ENCODE peak calls at places on chromosome 1, in nine cellular contexts. One of them, this sample, is unnamed.

GRCh38 chr1:17678011-17678410 is 77.1 kb upstream of the ACTL8 start:
- DNase-seq in Kasumi-1: no peak
- DNase-seq in GM03348: no peak
- DNase-seq in breast epithelium: no peak
- DNase-seq in OCI-LY7: no peak
- DNase-seq in mucosa of descending colon: no peak
- DNase-seq in HFFc6: no peak
- DNase-seq in AG04450: no peak
- DNase-seq in fibroblast of mammary gland: no peak
- DNase-seq in this sample: no peak

GRCh38 chr1:243890576-243890975 is 40.5 kb upstream of the AKT3 start:
- DNase-seq in OCI-LY7: no peak
- DNase-seq in fibroblast of mammary gland: peak; percentile 94
- DNase-seq in mucosa of descending colon: no peak
- DNase-seq in GM03348: peak; percentile 86
- DNase-seq in breast epithelium: no peak
- DNase-seq in Kasumi-1: no peak
- DNase-seq in HFFc6: peak; percentile 69
- DNase-seq in AG04450: peak; percentile 20
- DNase-seq in this sample: no peak

GRCh38 chr1:35264861-35265260 is 3.6 kb upstream of the ZMYM4 start:
- DNase-seq in fibroblast of mammary gland: peak; percentile 35
- DNase-seq in GM03348: peak; percentile 70
- DNase-seq in HFFc6: peak; percentile 72
- DNase-seq in AG04450: no peak
- DNase-seq in OCI-LY7: no peak
- DNase-seq in breast epithelium: peak; percentile 53
- DNase-seq in mucosa of descending colon: peak; percentile 59
- DNase-seq in Kasumi-1: peak; percentile 93
- DNase-seq in this sample: no peak

GRCh38 chr1:32715901-32716311 is 13.3 kb upstream of the SYNC start:
- DNase-seq in OCI-LY7: no peak
- DNase-seq in HFFc6: peak; percentile 17
- DNase-seq in AG04450: no peak
- DNase-seq in fibroblast of mammary gland: no peak
- DNase-seq in Kasumi-1: no peak
- DNase-seq in GM03348: no peak
- DNase-seq in mucosa of descending colon: no peak
- DNase-seq in breast epithelium: no peak
- DNase-seq in this sample: no peak

GRCh38 chr1:219109424-219110018 is 64.2 kb upstream of the LYPLAL1 start:
- DNase-seq in OCI-LY7: no peak
- DNase-seq in fibroblast of mammary gland: no peak
- DNase-seq in GM03348: no peak
- DNase-seq in Kasumi-1: no peak
- DNase-seq in HFFc6: no peak
- DNase-seq in breast epithelium: no peak
- DNase-seq in AG04450: no peak
- DNase-seq in mucosa of descending colon: no peak
- DNase-seq in this sample: no peak

GRCh38 chr1:230708631-230709580 is 5.0 kb downstream of the AGT start:
- DNase-seq in fibroblast of mammary gland: peak; percentile 48
- DNase-seq in AG04450: no peak
- DNase-seq in mucosa of descending colon: peak; percentile 89
- DNase-seq in HFFc6: no peak
- DNase-seq in OCI-LY7: no peak
- DNase-seq in GM03348: no peak
- DNase-seq in breast epithelium: no peak
- DNase-seq in Kasumi-1: no peak
- DNase-seq in this sample: no peak

GRCh38 chr1:12161662-12162458 is 4.9 kb upstream of the TNFRSF1B start:
- DNase-seq in AG04450: peak; percentile 42
- DNase-seq in breast epithelium: no peak
- DNase-seq in mucosa of descending colon: peak; percentile 83
- DNase-seq in GM03348: peak; percentile 91
- DNase-seq in fibroblast of mammary gland: peak; percentile 86
- DNase-seq in Kasumi-1: peak; percentile 93
- DNase-seq in HFFc6: peak; percentile 82
- DNase-seq in OCI-LY7: peak; percentile 65
- DNase-seq in this sample: peak; percentile 95

GRCh38 chr1:30911061-30911954 is 2.8 kb upstream of the SDC3 start:
- DNase-seq in OCI-LY7: peak; percentile 74
- DNase-seq in Kasumi-1: peak; percentile 77
- DNase-seq in GM03348: peak; percentile 91
- DNase-seq in mucosa of descending colon: peak; percentile 97
- DNase-seq in AG04450: peak; percentile 68
- DNase-seq in breast epithelium: peak; percentile 91
- DNase-seq in fibroblast of mammary gland: peak; percentile 80
- DNase-seq in HFFc6: peak; percentile 71
- DNase-seq in this sample: peak; percentile 87

GRCh38 chr1:157151506-157151905 is 13.3 kb upstream of the ETV3 start:
- DNase-seq in AG04450: no peak
- DNase-seq in breast epithelium: no peak
- DNase-seq in Kasumi-1: no peak
- DNase-seq in fibroblast of mammary gland: no peak
- DNase-seq in OCI-LY7: no peak
- DNase-seq in HFFc6: no peak
- DNase-seq in GM03348: no peak
- DNase-seq in mucosa of descending colon: no peak
- DNase-seq in this sample: no peak

GRCh38 chr1:3170566-3171453 is 101.8 kb downstream of the PRDM16 start:
- DNase-seq in GM03348: peak; percentile 62
- DNase-seq in mucosa of descending colon: peak; percentile 62
- DNase-seq in breast epithelium: peak; percentile 76
- DNase-seq in HFFc6: no peak
- DNase-seq in AG04450: peak; percentile 2
- DNase-seq in fibroblast of mammary gland: no peak
- DNase-seq in OCI-LY7: no peak
- DNase-seq in Kasumi-1: no peak
- DNase-seq in this sample: no peak

GRCh38 chr1:105830614-105831146 is 1225.8 kb upstream of the PRMT6 start:
- DNase-seq in HFFc6: no peak
- DNase-seq in AG04450: no peak
- DNase-seq in OCI-LY7: no peak
- DNase-seq in mucosa of descending colon: no peak
- DNase-seq in GM03348: no peak
- DNase-seq in fibroblast of mammary gland: no peak
- DNase-seq in Kasumi-1: peak; percentile 16
- DNase-seq in breast epithelium: no peak
- DNase-seq in this sample: no peak

GRCh38 chr1:58325797-58326196 is 220.7 kb downstream of the OMA1 start:
- DNase-seq in breast epithelium: no peak
- DNase-seq in GM03348: no peak
- DNase-seq in AG04450: no peak
- DNase-seq in OCI-LY7: no peak
- DNase-seq in fibroblast of mammary gland: no peak
- DNase-seq in mucosa of descending colon: no peak
- DNase-seq in HFFc6: no peak
- DNase-seq in Kasumi-1: no peak
- DNase-seq in this sample: no peak

GRCh38 chr1:2258996-2259395 is 30.9 kb downstream of the SKI start:
- DNase-seq in breast epithelium: no peak
- DNase-seq in HFFc6: no peak
- DNase-seq in fibroblast of mammary gland: no peak
- DNase-seq in GM03348: no peak
- DNase-seq in mucosa of descending colon: no peak
- DNase-seq in AG04450: no peak
- DNase-seq in OCI-LY7: peak; percentile 73
- DNase-seq in Kasumi-1: no peak
- DNase-seq in this sample: no peak

GRCh38 chr1:234528073-234528865 is 49.3 kb upstream of the TARBP1 start:
- DNase-seq in HFFc6: no peak
- DNase-seq in GM03348: no peak
- DNase-seq in fibroblast of mammary gland: no peak
- DNase-seq in mucosa of descending colon: no peak
- DNase-seq in AG04450: no peak
- DNase-seq in OCI-LY7: no peak
- DNase-seq in breast epithelium: no peak
- DNase-seq in Kasumi-1: no peak
- DNase-seq in this sample: no peak

GRCh38 chr1:204647114-204647804 is 38.3 kb downstream of the LRRN2 start:
- DNase-seq in GM03348: peak; percentile 66
- DNase-seq in Kasumi-1: peak; percentile 25
- DNase-seq in fibroblast of mammary gland: peak; percentile 73
- DNase-seq in mucosa of descending colon: peak; percentile 74
- DNase-seq in OCI-LY7: peak; percentile 16
- DNase-seq in HFFc6: peak; percentile 65
- DNase-seq in AG04450: peak; percentile 26
- DNase-seq in breast epithelium: no peak
- DNase-seq in this sample: no peak

GRCh38 chr1:53616927-53617326 is 122.0 kb downstream of the GLIS1 start:
- DNase-seq in OCI-LY7: no peak
- DNase-seq in AG04450: no peak
- DNase-seq in mucosa of descending colon: no peak
- DNase-seq in fibroblast of mammary gland: peak; percentile 35
- DNase-seq in breast epithelium: peak; percentile 24
- DNase-seq in HFFc6: no peak
- DNase-seq in GM03348: no peak
- DNase-seq in Kasumi-1: no peak
- DNase-seq in this sample: peak; percentile 39

GRCh38 chr1:201561195-201561564 is 22.3 kb downstream of the NAV1 start:
- DNase-seq in GM03348: no peak
- DNase-seq in HFFc6: no peak
- DNase-seq in AG04450: no peak
- DNase-seq in fibroblast of mammary gland: peak; percentile 49
- DNase-seq in OCI-LY7: no peak
- DNase-seq in mucosa of descending colon: no peak
- DNase-seq in Kasumi-1: no peak
- DNase-seq in breast epithelium: no peak
- DNase-seq in this sample: no peak

GRCh38 chr1:173212952-173213491 is 5.9 kb upstream of the TNFSF4 start:
- DNase-seq in AG04450: no peak
- DNase-seq in mucosa of descending colon: no peak
- DNase-seq in OCI-LY7: no peak
- DNase-seq in fibroblast of mammary gland: no peak
- DNase-seq in GM03348: no peak
- DNase-seq in Kasumi-1: no peak
- DNase-seq in breast epithelium: no peak
- DNase-seq in HFFc6: no peak
- DNase-seq in this sample: no peak

GRCh38 chr1:29176567-29176966 is 5.1 kb downstream of the SRSF4 start:
- DNase-seq in mucosa of descending colon: no peak
- DNase-seq in fibroblast of mammary gland: peak; percentile 69
- DNase-seq in GM03348: peak; percentile 49
- DNase-seq in breast epithelium: no peak
- DNase-seq in AG04450: no peak
- DNase-seq in Kasumi-1: no peak
- DNase-seq in OCI-LY7: no peak
- DNase-seq in HFFc6: peak; percentile 42
- DNase-seq in this sample: no peak

GRCh38 chr1:206725053-206725963 is 40.6 kb downstream of the MAPKAPK2 start:
- DNase-seq in AG04450: no peak
- DNase-seq in Kasumi-1: peak; percentile 84
- DNase-seq in fibroblast of mammary gland: peak; percentile 70
- DNase-seq in breast epithelium: no peak
- DNase-seq in GM03348: peak; percentile 67
- DNase-seq in OCI-LY7: peak; percentile 68
- DNase-seq in HFFc6: peak; percentile 39
- DNase-seq in mucosa of descending colon: peak; percentile 62
- DNase-seq in this sample: no peak

GRCh38 chr1:117656202-117656641 is 50.4 kb downstream of the TENT5C start:
- DNase-seq in fibroblast of mammary gland: no peak
- DNase-seq in Kasumi-1: no peak
- DNase-seq in GM03348: no peak
- DNase-seq in mucosa of descending colon: peak; percentile 63
- DNase-seq in AG04450: no peak
- DNase-seq in HFFc6: no peak
- DNase-seq in OCI-LY7: peak; percentile 80
- DNase-seq in breast epithelium: no peak
- DNase-seq in this sample: peak; percentile 87

GRCh38 chr1:102897537-102897936 is 210.8 kb downstream of the COL11A1 start:
- DNase-seq in Kasumi-1: no peak
- DNase-seq in fibroblast of mammary gland: peak; percentile 78
- DNase-seq in breast epithelium: no peak
- DNase-seq in AG04450: no peak
- DNase-seq in OCI-LY7: no peak
- DNase-seq in mucosa of descending colon: no peak
- DNase-seq in GM03348: peak; percentile 50
- DNase-seq in HFFc6: peak; percentile 83
- DNase-seq in this sample: no peak

GRCh38 chr1:202586018-202586821 is 124.0 kb downstream of the SYT2 start:
- DNase-seq in fibroblast of mammary gland: peak; percentile 66
- DNase-seq in GM03348: no peak
- DNase-seq in mucosa of descending colon: peak; percentile 38
- DNase-seq in AG04450: no peak
- DNase-seq in Kasumi-1: no peak
- DNase-seq in HFFc6: peak; percentile 23
- DNase-seq in breast epithelium: peak; percentile 58
- DNase-seq in OCI-LY7: peak; percentile 21
- DNase-seq in this sample: peak; percentile 79

GRCh38 chr1:7690076-7690475 is 81.0 kb upstream of the VAMP3 start:
- DNase-seq in AG04450: no peak
- DNase-seq in mucosa of descending colon: no peak
- DNase-seq in fibroblast of mammary gland: no peak
- DNase-seq in Kasumi-1: no peak
- DNase-seq in HFFc6: no peak
- DNase-seq in OCI-LY7: no peak
- DNase-seq in GM03348: no peak
- DNase-seq in breast epithelium: no peak
- DNase-seq in this sample: peak; percentile 53

GRCh38 chr1:2543543-2544092 is 12.6 kb upstream of the TNFRSF14 start:
- DNase-seq in AG04450: no peak
- DNase-seq in HFFc6: no peak
- DNase-seq in mucosa of descending colon: no peak
- DNase-seq in breast epithelium: no peak
- DNase-seq in Kasumi-1: no peak
- DNase-seq in OCI-LY7: no peak
- DNase-seq in GM03348: no peak
- DNase-seq in fibroblast of mammary gland: no peak
- DNase-seq in this sample: no peak

GRCh38 chr1:234148350-234148749 is 224.9 kb upstream of the COA6 start:
- DNase-seq in breast epithelium: no peak
- DNase-seq in OCI-LY7: no peak
- DNase-seq in HFFc6: no peak
- DNase-seq in GM03348: no peak
- DNase-seq in fibroblast of mammary gland: no peak
- DNase-seq in AG04450: no peak
- DNase-seq in Kasumi-1: no peak
- DNase-seq in mucosa of descending colon: no peak
- DNase-seq in this sample: no peak

GRCh38 chr1:119582801-119583200 is 65.3 kb downstream of the ZNF697 start:
- DNase-seq in breast epithelium: no peak
- DNase-seq in HFFc6: peak; percentile 65
- DNase-seq in Kasumi-1: peak; percentile 85
- DNase-seq in OCI-LY7: peak; percentile 32
- DNase-seq in GM03348: peak; percentile 64
- DNase-seq in AG04450: peak; percentile 13
- DNase-seq in fibroblast of mammary gland: peak; percentile 66
- DNase-seq in mucosa of descending colon: peak; percentile 58
- DNase-seq in this sample: no peak

This sample was measured in spleen.